ENCODE peak calls at places on chromosomes 13 and 19, in seven cellular contexts. F is CD4-positive, alpha-beta T cell; S is HuH-7; T is thoracic aorta; U is fibroblast of lung; J is activated naive CD4-positive, alpha-beta T cell treated with anti-CD3 and anti-CD28 coated beads, Interleukin-2, amount 10 ng/mL, durations not matched to agents 7 days and 5 days; Q is NCI-H345. W is an unnamed sample.

GRCh38 chr19:29666634-29667389 is 1.6 kb downstream of the PLEKHF1 start:
- DNase-seq in T (no peak), J (peak), Q (no peak), F (no peak), S (peak), U (peak), W (no peak)

GRCh38 chr19:17484520-17485180 is 14.3 kb downstream of the SLC27A1 start:
- DNase-seq in T (no peak), S (no peak), Q (no peak), F (no peak), J (no peak), U (no peak), W (no peak)

GRCh38 chr19:54424660-54425381 is 9.6 kb downstream of the TTYH1 start:
- DNase-seq in U (no peak), S (no peak), T (no peak), J (no peak), F (no peak), Q (no peak), W (no peak)

GRCh38 chr19:15417699-15418098 is 1.1 kb downstream of the AKAP8L start:
- DNase-seq in F (no peak), S (no peak), T (no peak), U (no peak), J (no peak), Q (peak), W (no peak)

GRCh38 chr13:25192489-25192888 is 20.4 kb upstream of the AMER2 start:
- DNase-seq in J (no peak), F (no peak), U (no peak), T (no peak), S (no peak), Q (no peak), W (no peak)

GRCh38 chr13:41588899-41589298 is 131.5 kb downstream of the RGCC start:
- DNase-seq in S (no peak), T (no peak), F (no peak), U (peak), J (no peak), Q (no peak), W (no peak)

GRCh38 chr13:83065136-83065535 is 817.1 kb downstream of the SLITRK1 start:
- DNase-seq in F (no peak), Q (no peak), U (peak), T (peak), J (no peak), S (no peak), W (no peak)

GRCh38 chr13:29918845-29919244 is 68.4 kb upstream of the UBL3 start:
- DNase-seq in U (peak), S (no peak), F (no peak), T (no peak), J (no peak), Q (no peak), W (no peak)

GRCh38 chr19:53394522-53394973 is 401 bp upstream of the ZNF765 start:
- DNase-seq in S (peak), U (no peak), F (no peak), J (no peak), Q (no peak), T (peak), W (no peak)

GRCh38 chr19:46131485-46132143 is 7.1 kb upstream of the IGFL3 start:
- DNase-seq in T (no peak), J (no peak), F (no peak), U (peak), S (no peak), Q (no peak), W (no peak)

GRCh38 chr13:107767119-107767518 is 448.2 kb downstream of the LIG4 start:
- DNase-seq in Q (peak), F (no peak), T (no peak), S (no peak), J (no peak), U (no peak), W (no peak)

GRCh38 chr13:85278851-85279250 is 520.4 kb downstream of the SLITRK6 start:
- DNase-seq in J (no peak), U (no peak), T (no peak), F (no peak), Q (no peak), S (no peak), W (no peak)

GRCh38 chr13:93190006-93190405 is 36.6 kb upstream of the GPC6 start:
- DNase-seq in T (no peak), Q (no peak), S (no peak), J (no peak), F (no peak), U (no peak), W (no peak)

GRCh38 chr13:43196171-43196611 is 172.8 kb downstream of the DNAJC15 start:
- DNase-seq in U (peak), S (no peak), J (no peak), Q (no peak), F (no peak), T (no peak), W (no peak)

GRCh38 chr13:110419391-110419791 is 112.3 kb downstream of the COL4A2 start:
- DNase-seq in Q (no peak), S (no peak), F (no peak), J (no peak), U (no peak), T (no peak), W (no peak)

GRCh38 chr19:58543826-58544590 is at the start of gene TRIM28:
- DNase-seq in U (peak), S (peak), T (peak), J (peak), F (peak), Q (no peak), W (no peak)

W was measured in GOT3.